ENCODE peak calls at places on chromosomes 2 and 18, in seven cellular contexts. C, I, X, O, P, T and D are unnamed samples.

GRCh38 chr2:169583494-169583893 is 657 bp upstream of the PPIG start:
- DNase-seq in C (no peak), I (no peak), X (no peak), O (no peak), P (no peak), T (no peak), D (no peak)

GRCh38 chr2:75474115-75474514 is 86.6 kb downstream of the EVA1A start:
- DNase-seq in C (no peak), I (no peak), X (no peak), O (no peak), P (no peak), T (no peak), D (no peak)

GRCh38 chr2:20419007-20419576 is 27.8 kb upstream of the RHOB start:
- DNase-seq in C (no peak), I (no peak), X (no peak), O (peak; percentile 65), P (peak; percentile 65), T (no peak), D (no peak)

GRCh38 chr2:178874529-178875240 is 67.5 kb upstream of the TTN start:
- DNase-seq in C (no peak), I (no peak), X (no peak), O (no peak), P (no peak), T (no peak), D (no peak)

GRCh38 chr18:21257383-21257782 is 15.4 kb downstream of the GREB1L start:
- DNase-seq in C (no peak), I (no peak), X (peak; percentile 1), O (peak; percentile 2), P (peak; percentile 16), T (no peak), D (no peak)

GRCh38 chr2:65055427-65056214 is 595 bp upstream of the CEP68 start:
- DNase-seq in C (no peak), I (peak; percentile 54), X (no peak), O (no peak), P (no peak), T (no peak), D (no peak)

GRCh38 chr2:101736861-101737291 is 39.4 kb downstream of the MAP4K4 start:
- DNase-seq in C (no peak), I (no peak), X (no peak), O (peak; percentile 80), P (no peak), T (no peak), D (no peak)

GRCh38 chr2:45913539-45913938 is 262.1 kb downstream of the PRKCE start:
- DNase-seq in C (no peak), I (no peak), X (no peak), O (no peak), P (no peak), T (no peak), D (no peak)

GRCh38 chr2:210635257-210635656 is 78.9 kb downstream of the CPS1 start:
- DNase-seq in C (no peak), I (no peak), X (no peak), O (no peak), P (no peak), T (no peak), D (no peak)

GRCh38 chr18:61435064-61435652 is 101.9 kb downstream of the CDH20 start:
- DNase-seq in C (peak; percentile 22), I (peak; percentile 25), X (peak; percentile 12), O (peak; percentile 10), P (peak; percentile 27), T (no peak), D (no peak)

GRCh38 chr2:9982248-9982647 is 30.8 kb downstream of the GRHL1 start:
- DNase-seq in C (no peak), I (no peak), X (no peak), O (peak; percentile 93), P (no peak), T (no peak), D (no peak)

GRCh38 chr18:9417081-9417841 is 58.1 kb upstream of the RALBP1 start:
- DNase-seq in C (no peak), I (no peak), X (no peak), O (peak; percentile 56), P (no peak), T (no peak), D (no peak)

GRCh38 chr18:72859088-72859487 is 8.7 kb downstream of the NETO1 start:
- DNase-seq in C (no peak), I (no peak), X (no peak), O (no peak), P (no peak), T (no peak), D (no peak)

GRCh38 chr2:33069894-33070651 is 123.3 kb downstream of the LTBP1 start:
- DNase-seq in C (peak; percentile 91), I (peak; percentile 39), X (peak; percentile 97), O (peak; percentile 100), P (peak; percentile 48), T (no peak), D (no peak)

GRCh38 chr18:78740876-78741275 is 238.7 kb upstream of the SALL3 start:
- DNase-seq in C (no peak), I (no peak), X (no peak), O (no peak), P (no peak), T (no peak), D (no peak)

GRCh38 chr2:43831438-43832294 is 7.0 kb downstream of the ABCG5 start:
- DNase-seq in C (no peak), I (peak; percentile 20), X (no peak), O (no peak), P (no peak), T (no peak), D (no peak)

GRCh38 chr2:67453365-67453764 is 56.2 kb downstream of the ETAA1 start:
- DNase-seq in C (no peak), I (no peak), X (no peak), O (peak; percentile 70), P (no peak), T (no peak), D (no peak)

GRCh38 chr2:162327806-162328205 is 9.3 kb upstream of the IFIH1 start:
- DNase-seq in C (no peak), I (no peak), X (no peak), O (no peak), P (no peak), T (no peak), D (no peak)

GRCh38 chr18:12023375-12023774 is 42.1 kb downstream of the IMPA2 start:
- DNase-seq in C (no peak), I (no peak), X (no peak), O (no peak), P (no peak), T (no peak), D (no peak)

GRCh38 chr2:7670905-7671304 is 753.7 kb downstream of the RNF144A start:
- DNase-seq in C (no peak), I (no peak), X (no peak), O (no peak), P (no peak), T (no peak), D (no peak)

GRCh38 chr2:234982096-234982834 is 30.4 kb downstream of the SH3BP4 start:
- DNase-seq in C (no peak), I (no peak), X (no peak), O (no peak), P (no peak), T (no peak), D (no peak)

GRCh38 chr2:178005756-178006155 is 66.8 kb downstream of the PDE11A start:
- DNase-seq in C (no peak), I (no peak), X (no peak), O (peak; percentile 40), P (no peak), T (no peak), D (no peak)

GRCh38 chr2:3487432-3487831 is 31.9 kb downstream of the ADI1 start:
- DNase-seq in C (no peak), I (no peak), X (no peak), O (no peak), P (no peak), T (no peak), D (no peak)
- TF ChIP-seq CEBPB in C (no peak), I (no peak), X (no peak), O (no peak), P (no peak), T (no peak), D (no peak)

DNA sequence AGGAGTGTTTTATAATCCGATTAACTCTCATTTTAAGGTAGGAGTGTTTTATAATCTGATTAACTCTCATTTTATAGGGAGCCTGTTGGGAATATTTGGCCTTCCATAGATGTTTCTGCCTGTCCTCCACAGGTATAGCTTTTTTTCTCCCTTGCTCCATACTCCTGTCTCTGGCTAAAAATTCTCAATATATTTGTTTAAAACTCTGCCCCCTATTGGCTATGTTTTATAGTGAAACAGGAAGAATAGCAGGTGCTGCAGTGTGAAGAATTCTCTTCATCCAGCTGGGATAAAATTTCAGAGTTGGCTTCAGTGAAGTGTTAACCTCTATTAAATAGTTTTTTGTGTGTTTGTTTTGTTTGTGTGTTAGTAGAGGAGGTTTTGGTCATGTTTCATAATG is 1046.0 kb upstream of the TMEFF2 start:
- DNase-seq in C (no peak), I (peak; percentile 4), X (peak; percentile 2), O (no peak), P (peak; percentile 7), T (no peak), D (no peak)
- TF ChIP-seq CEBPB in C (no peak), I (no peak), X (no peak), O (no peak), P (no peak), T (no peak), D (no peak)

DNA sequence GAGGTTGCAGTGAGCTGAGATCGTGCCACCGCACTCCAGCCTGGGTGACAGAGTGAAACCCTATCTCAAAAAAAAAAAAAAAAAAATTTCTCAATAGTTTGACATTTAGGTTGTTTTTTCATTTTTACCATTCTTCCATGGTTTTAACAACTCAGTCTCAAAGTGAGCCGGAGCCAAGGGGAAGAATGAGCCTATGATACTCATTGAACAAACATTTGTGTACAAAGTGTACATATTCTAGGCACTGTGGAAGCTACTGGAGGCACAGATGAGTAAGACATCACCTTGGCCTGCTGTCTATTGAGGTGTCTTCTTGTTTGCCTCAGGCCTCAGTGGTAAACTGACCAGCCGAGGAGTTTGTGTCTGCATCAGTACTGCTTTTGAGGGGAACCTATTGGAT is 21.9 kb downstream of the CENPO start:
- DNase-seq in C (no peak), I (no peak), X (no peak), O (no peak), P (no peak), T (no peak), D (no peak)
- TF ChIP-seq CEBPB in C (no peak), I (no peak), X (no peak), O (no peak), P (no peak), T (no peak), D (no peak)

DNA sequence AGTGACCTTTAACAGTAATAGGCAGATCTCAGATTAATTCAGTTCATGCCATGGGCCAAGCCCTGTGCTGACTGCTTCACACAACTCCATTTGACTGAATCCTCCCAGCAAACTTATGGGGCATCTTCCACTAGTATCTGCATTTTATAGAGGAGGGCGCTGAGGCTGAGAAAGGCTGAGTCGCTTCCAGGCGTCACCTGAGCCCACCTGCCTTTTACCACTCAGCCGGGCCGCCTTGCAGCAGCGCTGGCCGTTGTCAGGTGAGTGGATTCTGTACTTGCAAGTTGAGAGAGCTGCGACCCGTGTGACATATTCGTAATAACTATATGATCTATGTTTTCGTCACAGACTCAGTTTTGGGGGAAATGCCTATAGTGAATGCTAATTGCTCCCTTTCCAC is 59.3 kb upstream of the B3GNT7 start:
- DNase-seq in C (no peak), I (no peak), X (no peak), O (no peak), P (no peak), T (no peak), D (no peak)
- TF ChIP-seq CEBPB in C (no peak), I (no peak), X (no peak), O (no peak), P (no peak), T (no peak), D (no peak)

GRCh38 chr2:88483200-88483599 is 30.7 kb upstream of the FOXI3 start:
- DNase-seq in C (no peak), I (no peak), X (no peak), O (no peak), P (no peak), T (no peak), D (no peak)
- TF ChIP-seq CEBPB in C (no peak), I (no peak), X (no peak), O (no peak), P (no peak), T (no peak), D (no peak)